ENCODE peak calls at places on chromosome 21, in ten cellular contexts. One of them, this sample, is unnamed.

GRCh38 chr21:19523731-19524130 is 1120.1 kb upstream of the TMPRSS15 start:
- DNase-seq in neuronal stem cell: no peak
- DNase-seq in tibial artery: no peak
- DNase-seq in nephron progenitor cell: no peak
- DNase-seq in GM18507: no peak
- DNase-seq in uterus: no peak
- DNase-seq in bronchial epithelial cell: no peak
- DNase-seq in AG04450: no peak
- DNase-seq in B cell: no peak
- DNase-seq in hypothalamus: no peak
- DNase-seq in this sample: peak

GRCh38 chr21:40926238-40926637 is 79.3 kb upstream of the DSCAM start:
- DNase-seq in neuronal stem cell: no peak
- DNase-seq in tibial artery: no peak
- DNase-seq in nephron progenitor cell: no peak
- DNase-seq in GM18507: no peak
- DNase-seq in uterus: no peak
- DNase-seq in bronchial epithelial cell: no peak
- DNase-seq in AG04450: no peak
- DNase-seq in B cell: no peak
- DNase-seq in hypothalamus: no peak
- DNase-seq in this sample: no peak

GRCh38 chr21:17610862-17611261 is 1.8 kb downstream of the BTG3 start:
- DNase-seq in neuronal stem cell: no peak
- DNase-seq in tibial artery: no peak
- DNase-seq in nephron progenitor cell: peak
- DNase-seq in GM18507: no peak
- DNase-seq in uterus: peak
- DNase-seq in bronchial epithelial cell: no peak
- DNase-seq in AG04450: no peak
- DNase-seq in B cell: peak
- DNase-seq in hypothalamus: peak
- DNase-seq in this sample: no peak

GRCh38 chr21:25421327-25422028 is 185.8 kb downstream of the MRPL39 start:
- DNase-seq in neuronal stem cell: peak
- DNase-seq in tibial artery: no peak
- DNase-seq in nephron progenitor cell: peak
- DNase-seq in GM18507: no peak
- DNase-seq in uterus: no peak
- DNase-seq in bronchial epithelial cell: peak
- DNase-seq in AG04450: peak
- DNase-seq in B cell: peak
- DNase-seq in hypothalamus: no peak
- DNase-seq in this sample: peak

GRCh38 chr21:34887729-34888568 is 161.2 kb downstream of the RUNX1 start:
- DNase-seq in neuronal stem cell: no peak
- DNase-seq in tibial artery: peak
- DNase-seq in nephron progenitor cell: peak
- DNase-seq in GM18507: no peak
- DNase-seq in uterus: peak
- DNase-seq in bronchial epithelial cell: peak
- DNase-seq in AG04450: peak
- DNase-seq in B cell: peak
- DNase-seq in hypothalamus: peak
- DNase-seq in this sample: peak

GRCh38 chr21:27371688-27372331 is 404.9 kb upstream of the ADAMTS5 start:
- DNase-seq in neuronal stem cell: no peak
- DNase-seq in tibial artery: no peak
- DNase-seq in nephron progenitor cell: no peak
- DNase-seq in GM18507: no peak
- DNase-seq in uterus: no peak
- DNase-seq in bronchial epithelial cell: peak
- DNase-seq in AG04450: no peak
- DNase-seq in B cell: no peak
- DNase-seq in hypothalamus: no peak
- DNase-seq in this sample: no peak

GRCh38 chr21:33989440-33989839 is 73.8 kb upstream of the ATP5PO start:
- DNase-seq in neuronal stem cell: no peak
- DNase-seq in tibial artery: no peak
- DNase-seq in nephron progenitor cell: no peak
- DNase-seq in GM18507: no peak
- DNase-seq in uterus: no peak
- DNase-seq in bronchial epithelial cell: no peak
- DNase-seq in AG04450: no peak
- DNase-seq in B cell: no peak
- DNase-seq in hypothalamus: no peak
- DNase-seq in this sample: no peak

GRCh38 chr21:25858328-25858727 is 123.6 kb downstream of the GABPA start:
- DNase-seq in neuronal stem cell: no peak
- DNase-seq in tibial artery: no peak
- DNase-seq in nephron progenitor cell: no peak
- DNase-seq in GM18507: no peak
- DNase-seq in uterus: no peak
- DNase-seq in bronchial epithelial cell: no peak
- DNase-seq in AG04450: no peak
- DNase-seq in B cell: no peak
- DNase-seq in hypothalamus: no peak
- DNase-seq in this sample: no peak

GRCh38 chr21:40165212-40165611 is 298.0 kb downstream of the PCP4 start:
- DNase-seq in neuronal stem cell: peak
- DNase-seq in tibial artery: no peak
- DNase-seq in nephron progenitor cell: no peak
- DNase-seq in GM18507: no peak
- DNase-seq in uterus: no peak
- DNase-seq in bronchial epithelial cell: no peak
- DNase-seq in AG04450: no peak
- DNase-seq in B cell: no peak
- DNase-seq in hypothalamus: no peak
- DNase-seq in this sample: no peak

GRCh38 chr21:31921079-31921478 is 48.3 kb downstream of the HUNK start:
- DNase-seq in neuronal stem cell: no peak
- DNase-seq in tibial artery: no peak
- DNase-seq in nephron progenitor cell: no peak
- DNase-seq in GM18507: no peak
- DNase-seq in uterus: no peak
- DNase-seq in bronchial epithelial cell: peak
- DNase-seq in AG04450: no peak
- DNase-seq in B cell: no peak
- DNase-seq in hypothalamus: no peak
- DNase-seq in this sample: no peak

GRCh38 chr21:16587671-16588379 is 858.0 kb downstream of the USP25 start:
- DNase-seq in neuronal stem cell: no peak
- DNase-seq in tibial artery: no peak
- DNase-seq in nephron progenitor cell: no peak
- DNase-seq in GM18507: no peak
- DNase-seq in uterus: peak
- DNase-seq in bronchial epithelial cell: peak
- DNase-seq in AG04450: no peak
- DNase-seq in B cell: no peak
- DNase-seq in hypothalamus: no peak
- DNase-seq in this sample: no peak

GRCh38 chr21:24899138-24899537 is 708.1 kb downstream of the MRPL39 start:
- DNase-seq in neuronal stem cell: no peak
- DNase-seq in tibial artery: no peak
- DNase-seq in nephron progenitor cell: no peak
- DNase-seq in GM18507: no peak
- DNase-seq in uterus: no peak
- DNase-seq in bronchial epithelial cell: no peak
- DNase-seq in AG04450: no peak
- DNase-seq in B cell: peak
- DNase-seq in hypothalamus: no peak
- DNase-seq in this sample: no peak

GRCh38 chr21:28742527-28742926 is 250.2 kb downstream of the LTN1 start:
- DNase-seq in neuronal stem cell: no peak
- DNase-seq in tibial artery: no peak
- DNase-seq in nephron progenitor cell: no peak
- DNase-seq in GM18507: no peak
- DNase-seq in uterus: no peak
- DNase-seq in bronchial epithelial cell: peak
- DNase-seq in AG04450: no peak
- DNase-seq in B cell: no peak
- DNase-seq in hypothalamus: no peak
- DNase-seq in this sample: no peak

GRCh38 chr21:18493420-18493819 is 89.8 kb upstream of the TMPRSS15 start:
- DNase-seq in neuronal stem cell: no peak
- DNase-seq in tibial artery: no peak
- DNase-seq in nephron progenitor cell: no peak
- DNase-seq in GM18507: no peak
- DNase-seq in uterus: no peak
- DNase-seq in bronchial epithelial cell: peak
- DNase-seq in AG04450: no peak
- DNase-seq in B cell: no peak
- DNase-seq in hypothalamus: no peak
- DNase-seq in this sample: peak

GRCh38 chr21:45213392-45213791 is 74.3 kb downstream of the POFUT2 start:
- DNase-seq in neuronal stem cell: no peak
- DNase-seq in tibial artery: no peak
- DNase-seq in nephron progenitor cell: no peak
- DNase-seq in GM18507: no peak
- DNase-seq in uterus: no peak
- DNase-seq in bronchial epithelial cell: no peak
- DNase-seq in AG04450: no peak
- DNase-seq in B cell: no peak
- DNase-seq in hypothalamus: no peak
- DNase-seq in this sample: no peak

GRCh38 chr21:43918385-43918947 is 53.4 kb downstream of the AGPAT3 start:
- DNase-seq in neuronal stem cell: no peak
- DNase-seq in tibial artery: no peak
- DNase-seq in nephron progenitor cell: no peak
- DNase-seq in GM18507: no peak
- DNase-seq in uterus: no peak
- DNase-seq in bronchial epithelial cell: no peak
- DNase-seq in AG04450: no peak
- DNase-seq in B cell: no peak
- DNase-seq in hypothalamus: no peak
- DNase-seq in this sample: no peak

GRCh38 chr21:28487455-28488070 is 505.1 kb downstream of the LTN1 start:
- DNase-seq in neuronal stem cell: no peak
- DNase-seq in tibial artery: no peak
- DNase-seq in nephron progenitor cell: no peak
- DNase-seq in GM18507: no peak
- DNase-seq in uterus: no peak
- DNase-seq in bronchial epithelial cell: no peak
- DNase-seq in AG04450: no peak
- DNase-seq in B cell: no peak
- DNase-seq in hypothalamus: no peak
- DNase-seq in this sample: no peak

GRCh38 chr21:15682182-15682895 is 47.4 kb upstream of the USP25 start:
- DNase-seq in neuronal stem cell: no peak
- DNase-seq in tibial artery: no peak
- DNase-seq in nephron progenitor cell: no peak
- DNase-seq in GM18507: no peak
- DNase-seq in uterus: no peak
- DNase-seq in bronchial epithelial cell: peak
- DNase-seq in AG04450: no peak
- DNase-seq in B cell: no peak
- DNase-seq in hypothalamus: no peak
- DNase-seq in this sample: no peak

GRCh38 chr21:38661296-38662223 is 144.2 kb upstream of the ETS2 start:
- DNase-seq in neuronal stem cell: no peak
- DNase-seq in tibial artery: peak
- DNase-seq in nephron progenitor cell: peak
- DNase-seq in GM18507: no peak
- DNase-seq in uterus: peak
- DNase-seq in bronchial epithelial cell: no peak
- DNase-seq in AG04450: peak
- DNase-seq in B cell: no peak
- DNase-seq in hypothalamus: no peak
- DNase-seq in this sample: no peak

GRCh38 chr21:36104306-36105300 is 30.3 kb upstream of the CBR3 start:
- DNase-seq in neuronal stem cell: peak
- DNase-seq in tibial artery: no peak
- DNase-seq in nephron progenitor cell: peak
- DNase-seq in GM18507: no peak
- DNase-seq in uterus: peak
- DNase-seq in bronchial epithelial cell: peak
- DNase-seq in AG04450: no peak
- DNase-seq in B cell: peak
- DNase-seq in hypothalamus: peak
- DNase-seq in this sample: peak

GRCh38 chr21:44924611-44925010 is 3.9 kb upstream of the ITGB2 start:
- DNase-seq in neuronal stem cell: no peak
- DNase-seq in tibial artery: no peak
- DNase-seq in nephron progenitor cell: no peak
- DNase-seq in GM18507: no peak
- DNase-seq in uterus: no peak
- DNase-seq in bronchial epithelial cell: no peak
- DNase-seq in AG04450: no peak
- DNase-seq in B cell: no peak
- DNase-seq in hypothalamus: no peak
- DNase-seq in this sample: no peak

GRCh38 chr21:27067226-27067625 is 100.3 kb upstream of the ADAMTS5 start:
- DNase-seq in neuronal stem cell: no peak
- DNase-seq in tibial artery: no peak
- DNase-seq in nephron progenitor cell: no peak
- DNase-seq in GM18507: no peak
- DNase-seq in uterus: no peak
- DNase-seq in bronchial epithelial cell: no peak
- DNase-seq in AG04450: no peak
- DNase-seq in B cell: no peak
- DNase-seq in hypothalamus: no peak
- DNase-seq in this sample: no peak

GRCh38 chr21:42311816-42312625 is 3.2 kb downstream of the TFF3 start:
- DNase-seq in neuronal stem cell: no peak
- DNase-seq in tibial artery: no peak
- DNase-seq in nephron progenitor cell: no peak
- DNase-seq in GM18507: no peak
- DNase-seq in uterus: peak
- DNase-seq in bronchial epithelial cell: no peak
- DNase-seq in AG04450: no peak
- DNase-seq in B cell: no peak
- DNase-seq in hypothalamus: no peak
- DNase-seq in this sample: no peak

GRCh38 chr21:45330075-45330781 is 42.5 kb upstream of the POFUT2 start:
- DNase-seq in neuronal stem cell: no peak
- DNase-seq in tibial artery: peak
- DNase-seq in nephron progenitor cell: no peak
- DNase-seq in GM18507: no peak
- DNase-seq in uterus: peak
- DNase-seq in bronchial epithelial cell: peak
- DNase-seq in AG04450: peak
- DNase-seq in B cell: no peak
- DNase-seq in hypothalamus: no peak
- DNase-seq in this sample: peak

GRCh38 chr21:44740721-44741120 is 29.3 kb upstream of the TSPEAR start:
- DNase-seq in neuronal stem cell: no peak
- DNase-seq in tibial artery: no peak
- DNase-seq in nephron progenitor cell: no peak
- DNase-seq in GM18507: no peak
- DNase-seq in uterus: no peak
- DNase-seq in bronchial epithelial cell: no peak
- DNase-seq in AG04450: no peak
- DNase-seq in B cell: no peak
- DNase-seq in hypothalamus: no peak
- DNase-seq in this sample: no peak

GRCh38 chr21:45809421-45809820 is 165.9 kb downstream of the PCBP3 start:
- DNase-seq in neuronal stem cell: no peak
- DNase-seq in tibial artery: peak
- DNase-seq in nephron progenitor cell: no peak
- DNase-seq in GM18507: no peak
- DNase-seq in uterus: no peak
- DNase-seq in bronchial epithelial cell: no peak
- DNase-seq in AG04450: no peak
- DNase-seq in B cell: no peak
- DNase-seq in hypothalamus: no peak
- DNase-seq in this sample: no peak

GRCh38 chr21:14306143-14306907 is 76.6 kb downstream of the HSPA13 start:
- DNase-seq in neuronal stem cell: no peak
- DNase-seq in tibial artery: no peak
- DNase-seq in nephron progenitor cell: no peak
- DNase-seq in GM18507: no peak
- DNase-seq in uterus: no peak
- DNase-seq in bronchial epithelial cell: peak
- DNase-seq in AG04450: no peak
- DNase-seq in B cell: peak
- DNase-seq in hypothalamus: no peak
- DNase-seq in this sample: no peak